ENCODE peak calls at places on chromosome 14, in four cellular contexts. Z is transverse colon, A is progenitor cell of endocrine pancreas, O is Caco-2. J is an unnamed sample.

GRCh38 chr14:57816568-57817284 is 49.2 kb downstream of the SLC35F4 start:
- DNase-seq in Z (no peak), A (no peak), O (no peak), J (no peak)

GRCh38 chr14:92450351-92451070 is 63.1 kb upstream of the RIN3 start:
- DNase-seq in A (no peak), Z (no peak), O (no peak), J (no peak)

GRCh38 chr14:75876526-75876925 is 105.3 kb downstream of the TGFB3 start:
- DNase-seq in O (no peak), A (no peak), Z (no peak), J (no peak)

GRCh38 chr14:83874662-83875061 is 1655.3 kb upstream of the FLRT2 start:
- DNase-seq in Z (no peak), A (no peak), O (no peak), J (no peak)

GRCh38 chr14:89544636-89545301 is 127.7 kb upstream of the FOXN3 start:
- DNase-seq in A (no peak), O (no peak), Z (no peak), J (no peak)

GRCh38 chr14:44567997-44568396 is 60.9 kb upstream of the FSCB start:
- DNase-seq in A (no peak), O (no peak), Z (no peak), J (no peak)

GRCh38 chr14:52911904-52912303 is 38.9 kb downstream of the FERMT2 start:
- DNase-seq in O (no peak), A (no peak), Z (no peak), J (no peak)

GRCh38 chr14:61601923-61602732 is 93.2 kb upstream of the HIF1A start:
- DNase-seq in O (no peak), A (no peak), Z (no peak), J (no peak)

GRCh38 chr14:99751539-99752485 is 41.4 kb upstream of the EML1 start:
- DNase-seq in O (no peak), A (no peak), Z (no peak), J (no peak)

GRCh38 chr14:103832046-103832445 is 15.3 kb downstream of the PPP1R13B start:
- DNase-seq in O (no peak), A (no peak), Z (no peak), J (no peak)

GRCh38 chr14:98819132-98819866 is 452.7 kb downstream of the BCL11B start:
- DNase-seq in Z (no peak), A (peak), O (peak), J (peak)

GRCh38 chr14:104797112-104798044 is 1.8 kb upstream of the AKT1 start:
- DNase-seq in Z (peak), A (no peak), O (peak), J (no peak)

GRCh38 chr14:79598339-79598738 is 613.0 kb downstream of the DIO2 start:
- DNase-seq in A (no peak), Z (no peak), O (no peak), J (no peak)

GRCh38 chr14:91383439-91383838 is 34.2 kb downstream of the CCDC88C start:
- DNase-seq in O (no peak), A (no peak), Z (no peak), J (no peak)

GRCh38 chr14:52599974-52600373 is 47.3 kb downstream of the GPR137C start:
- DNase-seq in A (no peak), O (no peak), Z (no peak), J (no peak)

GRCh38 chr14:105335735-105336476 is 21.4 kb downstream of the PACS2 start:
- DNase-seq in Z (no peak), O (no peak), A (no peak), J (no peak)

GRCh38 chr14:92352158-92352985 is 29.4 kb downstream of the SLC24A4 start:
- DNase-seq in A (no peak), Z (no peak), O (peak), J (no peak)

GRCh38 chr14:102087762-102088011 is 843 bp upstream of the HSP90AA1 start:
- DNase-seq in O (no peak), Z (no peak), A (no peak), J (no peak)

GRCh38 chr14:102086346-102086971 is 385 bp downstream of the HSP90AA1 start:
- DNase-seq in O (peak), A (no peak), Z (peak), J (no peak)

GRCh38 chr14:102088012-102088792 is 1.4 kb upstream of the HSP90AA1 start:
- DNase-seq in A (peak), Z (peak), O (peak), J (no peak)

GRCh38 chr14:102085503-102085902 is 1.3 kb downstream of the HSP90AA1 start:
- DNase-seq in A (no peak), O (no peak), Z (peak), J (no peak)

DNA sequence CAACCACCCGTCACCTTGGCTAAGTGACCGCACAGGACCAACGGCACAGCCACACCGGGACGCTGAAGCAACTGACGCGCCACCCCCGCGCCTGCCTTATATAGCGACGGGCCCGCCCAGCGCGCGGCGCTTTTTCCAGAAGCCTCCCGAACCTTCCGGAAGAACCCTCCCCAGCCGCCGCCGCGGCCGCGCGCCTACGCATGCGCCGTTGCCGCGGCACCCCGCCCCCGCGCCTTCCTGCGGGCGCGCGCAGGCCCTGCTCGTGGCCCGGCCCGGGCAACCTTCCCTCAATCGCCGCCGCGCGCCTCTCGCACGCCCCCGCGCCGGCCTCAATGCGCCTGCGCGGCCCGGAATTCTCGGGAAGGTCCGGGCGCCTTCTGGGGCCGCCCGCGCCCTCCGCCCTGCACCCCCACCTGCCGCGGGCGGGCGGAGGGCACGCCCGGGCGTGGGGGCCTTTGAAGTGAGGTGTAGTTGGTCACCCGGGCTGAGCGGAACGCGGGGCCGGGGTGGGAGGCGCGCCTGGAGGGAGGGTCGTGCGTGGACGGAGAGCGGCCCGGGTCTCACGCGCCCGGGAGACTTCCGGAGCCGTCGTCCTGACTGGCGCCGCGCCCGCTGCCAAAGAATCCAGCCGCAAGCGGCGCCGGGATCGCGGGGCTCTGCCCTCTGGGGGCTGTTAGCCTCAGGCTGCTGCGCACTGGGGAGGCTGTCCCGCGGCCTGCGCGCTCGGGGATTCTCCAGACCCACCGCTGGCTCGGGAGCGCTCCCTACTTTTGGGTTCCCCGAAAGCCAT is at the start of gene HSP90AA1:
- DNase-seq in Z (peak), A (peak), O (peak), J (peak)
- TF ChIP-seq CTCF in Z (no peak), A (peak), O (no peak), J (no peak)

GRCh38 chr14:55805250-55805649 is 225.2 kb downstream of the KTN1 start:
- DNase-seq in Z (no peak), A (no peak), O (no peak), J (no peak)

GRCh38 chr14:55804198-55804553 is 224.2 kb downstream of the KTN1 start:
- DNase-seq in A (no peak), Z (no peak), O (no peak), J (no peak)

GRCh38 chr14:55807059-55807499 is 227.1 kb downstream of the KTN1 start:
- DNase-seq in O (no peak), Z (peak), A (no peak), J (peak)

GRCh38 chr14:55807992-55808391 is 228.0 kb downstream of the KTN1 start:
- DNase-seq in O (no peak), A (no peak), Z (no peak), J (no peak)

GRCh38 chr14:55807536-55807935 is 227.5 kb downstream of the KTN1 start:
- DNase-seq in O (no peak), Z (no peak), A (no peak), J (no peak)
- TF ChIP-seq CTCF in O (no peak), Z (no peak), A (no peak), J (no peak)

GRCh38 chr14:23121401-23121800 is 2.3 kb upstream of the CEBPE start:
- DNase-seq in O (no peak), A (no peak), Z (peak), J (no peak)

GRCh38 chr14:23117371-23118020 is 1.6 kb downstream of the CEBPE start:
- DNase-seq in O (no peak), A (no peak), Z (no peak), J (no peak)

GRCh38 chr14:23119362-23120327 is 590 bp upstream of the CEBPE start:
- DNase-seq in A (no peak), O (no peak), Z (no peak), J (no peak)

GRCh38 chr14:23120405-23121251 is 1.6 kb upstream of the CEBPE start:
- DNase-seq in A (peak), Z (peak), O (peak), J (peak)

DNA sequence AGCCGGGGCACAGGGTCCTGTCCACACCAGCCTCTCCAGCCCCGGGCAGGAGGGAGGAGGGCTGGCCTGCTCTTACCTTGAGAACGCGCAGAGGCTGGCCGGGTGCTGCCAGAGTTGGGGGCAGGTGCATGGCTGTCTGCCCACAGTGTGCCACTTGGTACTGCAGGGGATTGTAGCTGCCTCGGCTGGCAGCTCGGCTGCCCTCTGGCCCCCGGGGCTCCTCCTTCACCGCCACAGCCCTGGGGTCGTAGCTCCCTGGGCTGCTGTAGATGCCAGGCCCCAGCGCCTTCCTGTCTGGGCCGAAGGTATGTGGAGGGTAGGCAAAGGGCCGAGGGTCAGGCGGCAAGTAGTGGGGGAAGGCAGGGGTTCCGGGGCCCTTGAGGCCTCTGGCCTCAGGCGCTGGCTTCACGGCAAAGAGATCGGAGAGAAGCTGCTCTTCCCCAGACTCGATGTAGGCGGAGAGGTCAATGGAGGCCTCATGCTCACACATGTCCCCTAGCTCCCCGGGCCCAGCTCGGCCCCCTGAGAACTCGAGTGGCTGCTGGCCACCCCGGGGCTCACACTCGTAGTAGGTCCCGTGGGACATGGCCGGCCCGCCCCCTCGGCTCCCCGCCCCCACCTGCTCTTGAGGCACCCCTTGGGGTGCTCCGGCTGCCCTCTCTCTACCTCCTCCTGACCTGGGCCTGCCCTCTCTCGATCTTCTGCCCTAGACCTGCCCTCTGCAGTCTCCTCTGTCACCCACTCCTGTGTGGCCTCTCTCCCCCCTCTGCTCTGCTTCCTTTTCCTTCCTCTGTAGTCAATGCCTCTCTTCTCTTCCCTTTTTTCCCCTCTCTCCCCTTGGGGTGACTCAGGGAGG is at the start of gene CEBPE:
- DNase-seq in A (no peak), O (no peak), Z (no peak), J (no peak)
- TF ChIP-seq CTCF in A (no peak), O (no peak), Z (no peak), J (no peak)

GRCh38 chr14:50039734-50040400 is 76.5 kb downstream of the VCPKMT start:
- DNase-seq in O (peak), Z (no peak), A (no peak), J (peak)
- TF ChIP-seq CTCF in O (no peak), Z (no peak), A (no peak), J (no peak)

DNA sequence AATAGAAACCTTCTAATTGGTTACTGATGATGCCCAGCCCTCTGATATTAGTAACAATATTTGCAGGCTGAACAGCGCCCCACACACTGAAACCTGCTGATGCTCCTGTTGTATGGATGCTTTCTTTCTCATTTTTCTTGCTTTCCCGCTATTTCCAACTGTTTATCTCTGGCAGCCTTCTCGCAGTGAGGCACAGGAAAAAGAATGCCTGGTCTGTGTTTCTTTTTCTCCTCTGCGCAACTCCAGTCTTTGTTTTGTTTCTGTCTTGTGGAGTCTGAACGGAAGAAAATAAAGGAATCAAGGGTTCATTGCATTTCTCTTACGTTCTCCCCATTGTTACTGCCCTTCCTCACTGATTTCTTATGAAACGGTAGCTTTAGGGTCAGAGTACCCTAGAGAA is 451.2 kb downstream of the EGLN3 start:
- DNase-seq in O (no peak), A (no peak), Z (no peak), J (no peak)
- TF ChIP-seq CTCF in O (no peak), A (no peak), Z (no peak), J (no peak)

GRCh38 chr14:46920542-46920941 is 269.0 kb upstream of the RPL10L start:
- DNase-seq in Z (no peak), A (no peak), O (no peak), J (no peak)
- TF ChIP-seq CTCF in Z (no peak), A (peak), O (no peak), J (no peak)

GRCh38 chr14:20801726-20802125 is 918 bp downstream of the RNASE1 start:
- DNase-seq in O (no peak), Z (peak), A (no peak), J (peak)

GRCh38 chr14:20798932-20799331 is 3.7 kb downstream of the RNASE1 start:
- DNase-seq in Z (no peak), A (no peak), O (no peak), J (no peak)

GRCh38 chr14:20799955-20800544 is 2.6 kb downstream of the RNASE1 start:
- DNase-seq in A (no peak), Z (no peak), O (peak), J (peak)

GRCh38 chr14:20798318-20798717 is 4.3 kb downstream of the RNASE1 start:
- DNase-seq in Z (no peak), A (no peak), O (no peak), J (no peak)

GRCh38 chr14:20799444-20799843 is 3.2 kb downstream of the RNASE1 start:
- DNase-seq in A (no peak), O (no peak), Z (no peak), J (no peak)
- TF ChIP-seq CTCF in A (no peak), O (no peak), Z (no peak), J (no peak)

DNA sequence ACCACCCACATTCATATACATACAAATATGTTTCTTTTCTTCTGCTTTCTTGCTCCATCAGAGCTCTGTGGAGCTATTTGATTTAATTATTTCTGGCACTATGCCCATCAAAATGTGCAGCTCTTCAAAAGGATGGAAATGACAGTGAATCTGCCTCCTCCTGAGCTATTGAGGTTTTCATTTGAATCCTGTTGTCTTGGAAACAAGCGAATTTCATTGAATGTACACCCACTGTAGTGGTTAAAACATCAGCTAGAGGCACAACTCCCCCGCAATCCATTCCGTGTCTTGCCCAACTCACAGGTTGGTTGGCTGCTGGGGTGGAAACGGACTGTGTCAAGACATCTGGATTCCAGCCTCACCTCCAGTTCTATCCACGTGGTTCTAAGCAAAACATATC is 199.5 kb downstream of the SPTSSA start:
- DNase-seq in Z (no peak), A (no peak), O (no peak), J (no peak)
- TF ChIP-seq CTCF in Z (no peak), A (no peak), O (no peak), J (no peak)

GRCh38 chr14:60035177-60035576 is 56.5 kb upstream of the PCNX4 start:
- DNase-seq in O (no peak), A (no peak), Z (no peak), J (no peak)
- TF ChIP-seq CTCF in O (no peak), A (no peak), Z (no peak), J (no peak)